ENCODE peak calls at places on chromosomes 1 and 21, in four cellular contexts. Q is H1, B is HepG2, D is K562. Y is an unnamed sample.

GRCh38 chr1:194289569-194290266 is 1103.3 kb upstream of the B3GALT2 start:
- DNase-seq in D (no peak), B (no peak), Q (no peak), Y (peak; percentile 39)

GRCh38 chr1:18091660-18092446 is 15.7 kb upstream of the IGSF21 start:
- DNase-seq in Q (no peak), B (no peak), D (no peak), Y (no peak)

GRCh38 chr1:112790920-112791722 is 76.0 kb upstream of the PPM1J start:
- DNase-seq in Q (no peak), D (no peak), B (no peak), Y (no peak)

GRCh38 chr1:151511636-151512215 is 539 bp downstream of the CGN start:
- DNase-seq in Q (no peak), D (no peak), B (no peak), Y (no peak)

GRCh38 chr1:168834225-168834872 is 105.3 kb upstream of the DPT start:
- DNase-seq in D (no peak), Q (no peak), B (peak; percentile 96), Y (peak; percentile 13)

GRCh38 chr1:102879439-102879993 is 228.8 kb downstream of the COL11A1 start:
- DNase-seq in D (no peak), Q (no peak), B (peak; percentile 5), Y (no peak)

GRCh38 chr1:2391034-2391384 is 345 bp downstream of the MORN1 start:
- DNase-seq in Q (no peak), D (peak; percentile 87), B (no peak), Y (no peak)

GRCh38 chr21:41681939-41682718 is 84.7 kb downstream of the RIPK4 start:
- DNase-seq in Q (no peak), B (no peak), D (no peak), Y (no peak)

GRCh38 chr1:160755864-160756616 is 17.0 kb downstream of the SLAMF7 start:
- DNase-seq in B (no peak), D (no peak), Q (no peak), Y (no peak)

GRCh38 chr1:8584316-8584715 is 233.1 kb downstream of the RERE start:
- DNase-seq in Q (no peak), B (no peak), D (no peak), Y (no peak)

GRCh38 chr1:195897072-195897471 is 711.2 kb downstream of the KCNT2 start:
- DNase-seq in B (no peak), Q (no peak), D (no peak), Y (no peak)

GRCh38 chr1:179781962-179782361 is 38.9 kb downstream of the FAM163A start:
- DNase-seq in Q (no peak), B (no peak), D (no peak), Y (no peak)

GRCh38 chr1:54861070-54861761 is 25.8 kb downstream of the DHCR24 start:
- DNase-seq in D (peak; percentile 58), B (peak; percentile 96), Q (no peak), Y (peak; percentile 35)

GRCh38 chr1:17113973-17114372 is 5.3 kb downstream of the PADI2 start:
- DNase-seq in D (no peak), B (no peak), Q (no peak), Y (no peak)

GRCh38 chr21:41653944-41654625 is 112.8 kb downstream of the RIPK4 start:
- DNase-seq in Q (no peak), B (no peak), D (no peak), Y (no peak)

GRCh38 chr1:189350983-189351616 is 1126.6 kb downstream of the BRINP3 start:
- DNase-seq in Q (no peak), B (no peak), D (no peak), Y (no peak)

GRCh38 chr1:233938476-233938875 is 34.0 kb downstream of the SLC35F3 start:
- DNase-seq in Q (no peak), B (no peak), D (no peak), Y (no peak)

GRCh38 chr1:205257735-205258134 is 30.0 kb downstream of the TMCC2 start:
- DNase-seq in D (no peak), B (no peak), Q (no peak), Y (no peak)

GRCh38 chr1:10402729-10403274 is 3.9 kb downstream of the PGD start:
- DNase-seq in Q (no peak), B (no peak), D (no peak), Y (no peak)

GRCh38 chr1:215118081-215118480 is 35.5 kb downstream of the KCNK2 start:
- DNase-seq in B (no peak), Q (no peak), D (no peak), Y (no peak)

GRCh38 chr1:39645411-39646043 is 6.1 kb upstream of the HEYL start:
- DNase-seq in Q (no peak), B (no peak), D (no peak), Y (no peak)

GRCh38 chr1:39643705-39644104 is 4.3 kb upstream of the HEYL start:
- DNase-seq in D (no peak), B (no peak), Q (no peak), Y (no peak)

GRCh38 chr1:39640861-39641260 is 1.4 kb upstream of the HEYL start:
- DNase-seq in D (no peak), B (no peak), Q (no peak), Y (no peak)

GRCh38 chr1:39639333-39640130 is at the start of gene HEYL:
- DNase-seq in Q (peak; percentile 44), B (peak; percentile 40), D (peak; percentile 96), Y (no peak)

DNA sequence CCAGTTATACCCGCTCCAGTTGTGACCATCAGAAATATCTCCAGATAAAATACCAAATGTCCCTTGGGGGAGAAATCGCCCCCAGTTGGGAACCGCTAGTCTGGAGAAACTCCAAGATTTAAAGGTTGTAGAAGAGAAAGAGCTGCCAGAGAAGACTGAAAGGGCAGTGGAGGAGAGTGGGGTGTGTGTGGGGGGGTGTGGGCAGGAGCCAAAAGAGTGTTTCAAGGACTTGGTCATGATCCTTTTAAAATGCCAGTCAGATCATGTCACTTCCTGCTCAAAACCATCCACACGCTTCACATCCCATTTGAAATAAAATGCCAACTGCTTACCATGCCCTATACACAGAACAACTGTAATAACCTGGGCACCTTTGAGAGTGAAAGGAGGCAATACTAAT is 3.4 kb upstream of the HEYL start:
- DNase-seq in D (no peak), Q (no peak), B (no peak), Y (no peak)
- TF ChIP-seq JUND in D (no peak), Q (no peak), B (no peak), Y (no peak)

GRCh38 chr1:162939035-162939434 is 78.1 kb upstream of the CCDC190 start:
- DNase-seq in D (no peak), Q (no peak), B (peak; percentile 6), Y (no peak)
- TF ChIP-seq KDM1A in D (no peak), Q (no peak), B (no peak), Y (no peak)

GRCh38 chr1:70811815-70812214 is 235.8 kb downstream of the PTGER3 start:
- DNase-seq in Q (no peak), D (no peak), B (no peak), Y (no peak)
- TF ChIP-seq GABPA in Q (no peak), D (no peak), B (no peak), Y (no peak)

DNA sequence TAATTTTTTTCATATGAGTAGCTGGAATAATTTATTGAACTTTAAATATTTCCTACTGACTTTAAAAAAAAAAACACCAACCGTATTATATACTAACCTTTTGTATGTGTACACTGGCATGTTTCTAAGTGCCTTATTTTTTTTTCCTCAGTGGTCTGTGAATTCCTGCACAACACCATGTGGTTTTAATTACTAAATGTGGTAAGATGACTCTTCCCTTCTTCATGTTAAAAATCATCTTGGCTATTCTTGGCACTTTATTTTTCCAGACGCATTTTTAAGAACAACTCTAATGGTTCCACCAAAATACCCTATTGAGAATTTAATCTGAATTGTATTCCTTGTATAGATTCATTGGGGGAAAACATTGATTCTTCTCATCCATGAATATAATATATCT is 28.4 kb downstream of the PPP2R5A start:
- DNase-seq in D (no peak), Q (no peak), B (no peak), Y (no peak)
- TF ChIP-seq JUND in D (no peak), Q (no peak), B (no peak), Y (no peak)

GRCh38 chr1:156860113-156860638 is 489 bp upstream of the NTRK1 start:
- DNase-seq in B (no peak), D (peak; percentile 80), Q (no peak), Y (no peak)
- TF ChIP-seq KDM1A in B (no peak), D (no peak), Q (no peak), Y (no peak)

Y was measured in GM12878.